ENCODE peak calls at places on chromosome 22, in eight cellular contexts. O, R, B, C, Y, I, M and Q are unnamed samples.

GRCh38 chr22:29780781-29781676 is 13.9 kb downstream of the UQCR10 start:
- DNase-seq in B (peak; percentile 52), M (no peak), I (no peak), O (peak; percentile 27), C (peak; percentile 92), Y (peak; percentile 83), R (peak; percentile 42), Q (no peak)

GRCh38 chr22:17980638-17981051 is 43.7 kb downstream of the MICAL3 start:
- DNase-seq in M (no peak), B (peak; percentile 47), O (peak; percentile 50), Y (peak; percentile 56), I (no peak), C (no peak), R (no peak), Q (no peak)

GRCh38 chr22:38069372-38070249 is 12.4 kb downstream of the PICK1 start:
- DNase-seq in C (peak; percentile 44), O (peak; percentile 81), B (peak; percentile 42), I (peak; percentile 58), M (peak; percentile 51), Y (peak; percentile 58), R (no peak), Q (no peak)

GRCh38 chr22:39943366-39943765 is 16.8 kb upstream of the TMA7B start:
- DNase-seq in O (no peak), C (no peak), Y (no peak), I (peak; percentile 70), R (no peak), B (no peak), M (no peak), Q (no peak)

GRCh38 chr22:41574847-41575381 is 14.1 kb downstream of the CSDC2 start:
- DNase-seq in M (no peak), Y (peak; percentile 38), C (no peak), B (peak; percentile 70), O (no peak), R (no peak), I (no peak), Q (no peak)

GRCh38 chr22:25700996-25701815 is 40.8 kb upstream of the MYO18B start:
- DNase-seq in M (no peak), I (no peak), O (no peak), Y (peak; percentile 61), B (peak; percentile 68), R (no peak), C (peak; percentile 67), Q (no peak)

GRCh38 chr22:30325724-30326703 is 727 bp downstream of the TBC1D10A start:
- DNase-seq in C (no peak), B (no peak), I (no peak), O (no peak), R (no peak), M (no peak), Y (no peak), Q (no peak)

GRCh38 chr22:31313366-31314147 is 21.3 kb upstream of the PIK3IP1 start:
- DNase-seq in I (peak; percentile 80), O (peak; percentile 75), C (peak; percentile 66), B (peak; percentile 67), R (peak; percentile 95), M (peak; percentile 86), Y (peak; percentile 89), Q (peak; percentile 46)

GRCh38 chr22:39994046-39994565 is 648 bp upstream of the FAM83F start:
- DNase-seq in R (no peak), I (no peak), C (peak; percentile 55), B (no peak), Y (no peak), M (no peak), O (no peak), Q (no peak)

GRCh38 chr22:40764743-40765441 is 54.3 kb downstream of the SLC25A17 start:
- DNase-seq in B (no peak), C (peak; percentile 6), O (no peak), I (no peak), R (no peak), M (no peak), Y (no peak), Q (no peak)

GRCh38 chr22:22458387-22458786 is 50.2 kb downstream of the ZNF280B start:
- DNase-seq in R (no peak), I (no peak), O (no peak), C (no peak), M (no peak), Y (no peak), B (no peak), Q (no peak)

GRCh38 chr22:48061726-48062125 is 1299.3 kb downstream of the TBC1D22A start:
- DNase-seq in I (no peak), M (no peak), O (no peak), Y (no peak), C (no peak), R (no peak), B (no peak), Q (no peak)

GRCh38 chr22:44261164-44261860 is 51.4 kb downstream of the SHISAL1 start:
- DNase-seq in C (no peak), R (no peak), B (no peak), Y (no peak), M (peak; percentile 33), O (no peak), I (peak; percentile 2), Q (peak; percentile 12)

GRCh38 chr22:39003165-39003638 is 10.9 kb upstream of the APOBEC3C start:
- DNase-seq in C (peak; percentile 85), R (peak; percentile 87), M (peak; percentile 70), I (peak; percentile 79), B (peak; percentile 90), Y (peak; percentile 91), O (peak; percentile 72), Q (peak; percentile 52)

GRCh38 chr22:29563652-29564460 is 10.3 kb upstream of the THOC5 start:
- DNase-seq in B (no peak), C (no peak), O (peak; percentile 23), R (no peak), M (no peak), Y (no peak), I (no peak), Q (no peak)

GRCh38 chr22:16783930-16784354 is 41.3 kb downstream of the XKR3 start:
- DNase-seq in R (peak; percentile 54), C (no peak), I (no peak), Y (no peak), O (peak; percentile 30), B (no peak), M (no peak), Q (no peak)

GRCh38 chr22:50171965-50172421 is 1.5 kb downstream of the PANX2 start:
- DNase-seq in C (no peak), I (no peak), O (no peak), Y (no peak), B (no peak), M (no peak), R (no peak), Q (no peak)
- TF ChIP-seq CTCF in C (no peak), I (no peak), O (no peak), Y (no peak), B (no peak), M (no peak), R (no peak), Q (no peak)

DNA sequence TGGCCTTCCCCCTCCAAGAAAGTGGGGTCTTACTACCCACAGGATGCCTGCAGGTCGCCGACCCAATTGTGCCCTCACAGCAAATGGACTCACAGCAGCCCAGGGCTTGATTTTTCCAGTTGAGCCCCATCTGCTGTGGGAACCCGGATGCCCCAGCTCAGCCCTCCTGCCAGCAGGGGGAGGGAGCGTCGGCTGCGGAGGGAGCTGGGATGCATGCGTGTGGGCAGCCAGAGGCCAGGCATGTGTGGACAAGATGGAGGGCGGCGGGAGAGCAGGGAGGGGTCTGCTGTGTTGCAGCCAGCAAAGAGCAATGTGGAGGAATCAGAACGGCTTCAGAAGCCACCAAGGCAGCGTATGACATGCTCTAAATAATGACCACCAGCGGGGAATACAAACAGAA is 41.0 kb upstream of the EIF3D start:
- DNase-seq in O (peak; percentile 70), C (peak; percentile 55), M (no peak), B (peak; percentile 16), R (peak; percentile 40), Y (peak; percentile 48), I (peak; percentile 74), Q (no peak)
- TF ChIP-seq CTCF in O (peak; percentile 36), C (peak; percentile 50), M (no peak), B (peak; percentile 51), R (peak; percentile 11), Y (peak; percentile 53), I (no peak), Q (no peak)

GRCh38 chr22:46612341-46612903 is 7.8 kb upstream of the GRAMD4 start:
- DNase-seq in M (no peak), C (no peak), R (no peak), B (no peak), I (no peak), O (no peak), Y (no peak), Q (no peak)

GRCh38 chr22:46611189-46611588 is 9.0 kb upstream of the GRAMD4 start:
- DNase-seq in R (no peak), C (no peak), O (no peak), B (no peak), M (no peak), Y (no peak), I (no peak), Q (no peak)

GRCh38 chr22:46614070-46614931 is 5.9 kb upstream of the GRAMD4 start:
- DNase-seq in I (no peak), B (no peak), Y (no peak), O (no peak), R (no peak), C (no peak), M (no peak), Q (no peak)

GRCh38 chr22:46612904-46613605 is 7.1 kb upstream of the GRAMD4 start:
- DNase-seq in B (peak; percentile 23), O (no peak), R (no peak), C (no peak), M (no peak), Y (no peak), I (no peak), Q (no peak)

DNA sequence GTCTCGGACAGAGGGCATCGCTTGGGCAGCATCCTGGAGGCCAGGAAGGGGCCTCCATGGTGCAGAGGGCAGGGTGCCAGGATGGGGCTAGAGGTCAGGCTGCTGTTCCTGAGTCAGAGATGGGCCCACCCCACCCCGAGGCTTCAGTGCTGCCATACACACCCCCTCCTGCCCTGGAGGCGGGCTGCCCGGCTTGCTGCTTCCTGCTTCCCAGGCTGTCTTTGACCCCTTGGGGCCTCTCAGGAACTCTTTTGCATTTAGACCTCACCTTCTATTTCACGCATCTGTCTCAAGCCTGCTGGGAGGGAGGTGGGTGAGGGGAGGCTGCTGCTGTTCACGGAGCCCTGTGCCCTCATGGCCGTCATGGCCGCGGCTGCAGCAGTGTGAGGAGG is 6.6 kb upstream of the GRAMD4 start:
- DNase-seq in B (peak; percentile 56), R (no peak), Y (no peak), O (peak; percentile 46), I (no peak), M (peak; percentile 47), C (no peak), Q (no peak)
- TF ChIP-seq CTCF in B (no peak), R (no peak), Y (no peak), O (no peak), I (no peak), M (no peak), C (no peak), Q (no peak)

DNA sequence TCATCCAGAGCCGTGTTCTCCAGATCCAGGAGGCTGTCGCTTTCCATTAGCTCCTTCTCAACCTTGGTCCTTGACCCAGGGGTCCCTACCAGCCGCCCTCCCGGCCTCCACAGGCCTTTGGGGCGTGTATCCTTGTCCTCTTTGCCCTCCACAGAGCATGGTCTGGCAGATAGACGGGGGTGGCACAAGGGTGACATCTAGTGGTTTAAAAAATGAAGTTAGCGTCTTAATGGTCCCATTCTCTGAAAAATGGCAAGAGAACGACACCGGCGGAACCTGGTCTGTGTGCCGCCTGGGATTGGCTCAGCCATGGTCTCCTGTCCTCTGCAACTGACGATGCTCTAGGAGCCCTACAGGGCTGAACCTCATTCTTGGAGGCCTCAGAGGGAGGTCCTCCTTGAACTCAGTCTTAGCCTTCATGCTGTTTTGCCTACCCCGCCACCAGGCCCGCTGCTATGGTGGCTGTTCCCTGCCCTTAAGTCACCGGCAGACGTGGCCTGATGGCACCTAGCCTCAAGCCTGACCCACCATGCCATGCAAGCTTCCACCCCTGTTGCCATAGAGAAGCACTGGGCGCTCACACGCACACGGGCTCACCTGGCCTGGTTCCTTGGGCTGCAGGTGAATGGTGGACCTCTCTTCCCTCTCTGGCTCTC is 152.1 kb upstream of the SYN3 start:
- DNase-seq in Y (peak; percentile 48), I (peak; percentile 59), M (peak; percentile 46), R (peak; percentile 34), B (peak; percentile 36), C (peak; percentile 40), O (peak; percentile 36), Q (no peak)
- TF ChIP-seq CTCF in Y (peak; percentile 62), I (peak; percentile 30), M (peak; percentile 42), R (peak; percentile 74), B (peak; percentile 56), C (peak; percentile 66), O (peak; percentile 57), Q (no peak)